ENCODE peak calls at places on chromosomes 16 and 17, in five cellular contexts. K is tibial artery, E is heart right ventricle, G is left lung, A is colonic mucosa. J is an unnamed sample.
A peak's percentile ranks its signal among the peaks of the same experiment; 100 is the strongest.

GRCh38 chr17:60586288-60586974 is 13.6 kb upstream of the PPM1D start:
- DNase-seq in E (no peak), K (no peak), A (no peak), G (no peak), J (peak; percentile 5)

GRCh38 chr16:74574146-74574545 is 32.8 kb downstream of the GLG1 start:
- DNase-seq in E (no peak), K (no peak), G (no peak), A (no peak), J (no peak)

GRCh38 chr16:84137287-84137686 is 7.7 kb downstream of the HSDL1 start:
- DNase-seq in A (no peak), G (no peak), K (no peak), E (no peak), J (peak; percentile 42)

GRCh38 chr17:29682054-29682453 is 59.3 kb upstream of the CORO6 start:
- DNase-seq in G (no peak), A (no peak), E (no peak), K (no peak), J (no peak)

GRCh38 chr16:19959736-19960135 is 75.1 kb upstream of the GPRC5B start:
- DNase-seq in A (no peak), E (no peak), K (no peak), G (no peak), J (no peak)

GRCh38 chr17:76270127-76270592 is 5.0 kb downstream of the UBALD2 start:
- DNase-seq in G (no peak), K (no peak), A (no peak), E (no peak), J (no peak)

GRCh38 chr17:16081507-16082087 is 82.0 kb downstream of the TTC19 start:
- DNase-seq in A (no peak), G (no peak), K (no peak), E (no peak), J (no peak)

GRCh38 chr17:57092171-57092570 is 7.1 kb downstream of the AKAP1 start:
- DNase-seq in E (no peak), G (no peak), K (peak; percentile 71), A (no peak), J (no peak)

GRCh38 chr16:84294196-84295142 is at the start of gene WFDC1:
- DNase-seq in E (peak; percentile 29), G (peak; percentile 65), A (no peak), K (peak; percentile 36), J (peak; percentile 55)

GRCh38 chr16:85402910-85403692 is 210.0 kb upstream of the GSE1 start:
- DNase-seq in E (peak; percentile 70), K (no peak), G (peak; percentile 45), A (peak; percentile 20), J (no peak)

GRCh38 chr17:8192070-8192815 is 2.3 kb upstream of the BORCS6 start:
- DNase-seq in G (no peak), E (peak; percentile 56), K (peak; percentile 93), A (peak; percentile 90), J (peak; percentile 64)

GRCh38 chr16:12002447-12003006 is 26.0 kb downstream of the SNX29 start:
- DNase-seq in E (no peak), A (no peak), G (no peak), K (no peak), J (no peak)

GRCh38 chr17:1347681-1348318 is 52.2 kb downstream of the YWHAE start:
- DNase-seq in A (peak; percentile 62), G (no peak), K (peak; percentile 45), E (no peak), J (no peak)

GRCh38 chr16:88468289-88469129 is 15.4 kb downstream of the ZFPM1 start:
- DNase-seq in A (no peak), E (no peak), G (no peak), K (no peak), J (peak; percentile 81)

GRCh38 chr17:69760562-69760961 is 314.5 kb upstream of the KCNJ16 start:
- DNase-seq in G (no peak), A (no peak), E (no peak), K (no peak), J (no peak)

GRCh38 chr16:11843861-11844260 is 7.5 kb downstream of the RSL1D1 start:
- DNase-seq in G (no peak), A (no peak), K (no peak), E (no peak), J (no peak)

GRCh38 chr16:48435319-48435682 is 50.1 kb upstream of the SIAH1 start:
- DNase-seq in G (no peak), A (no peak), E (no peak), K (no peak), J (no peak)
- TF ChIP-seq CTCF in G (no peak), A (no peak), E (no peak), K (no peak), J (no peak)

DNA sequence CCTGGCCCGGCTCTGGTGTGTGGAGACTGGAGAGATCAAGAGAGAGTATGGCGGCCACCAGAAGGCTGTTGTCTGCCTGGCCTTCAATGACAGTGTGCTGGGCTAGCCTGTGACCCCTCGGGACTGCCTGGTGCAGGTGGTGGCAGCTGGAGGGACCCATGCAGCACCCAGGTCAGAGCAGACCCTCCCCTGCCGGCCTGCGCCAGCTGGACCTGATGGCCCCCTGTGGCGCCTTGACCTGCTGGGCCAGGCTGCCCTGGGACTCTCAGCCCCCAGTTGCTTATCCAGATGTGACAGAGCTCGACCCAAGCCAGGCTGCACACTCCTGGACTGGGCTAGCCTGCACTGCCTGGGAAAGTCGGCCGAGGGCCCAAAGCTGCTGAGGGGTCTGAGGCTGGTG is 1.9 kb downstream of the BRICD5 start:
- DNase-seq in E (no peak), A (no peak), K (no peak), G (no peak), J (no peak)
- TF ChIP-seq CTCF in E (no peak), A (no peak), K (no peak), G (no peak), J (no peak)

GRCh38 chr17:49218941-49219913 is 8.7 kb downstream of the ABI3 start:
- DNase-seq in G (peak; percentile 88), E (peak; percentile 43), A (no peak), K (no peak), J (no peak)
- TF ChIP-seq CTCF in G (no peak), E (peak; percentile 7), A (no peak), K (no peak), J (no peak)

GRCh38 chr17:73192219-73192893 is 499 bp upstream of the COG1 start:
- DNase-seq in G (peak; percentile 92), A (peak; percentile 72), K (peak; percentile 34), E (peak; percentile 73), J (peak; percentile 78)

GRCh38 chr17:73191443-73192218 is 1.2 kb upstream of the COG1 start:
- DNase-seq in A (peak; percentile 84), E (peak; percentile 55), G (no peak), K (peak; percentile 79), J (peak; percentile 69)

GRCh38 chr17:73188011-73188410 is 4.8 kb upstream of the COG1 start:
- DNase-seq in A (no peak), G (no peak), K (no peak), E (no peak), J (no peak)

GRCh38 chr17:73187203-73187769 is 5.6 kb upstream of the COG1 start:
- DNase-seq in G (no peak), K (no peak), A (peak; percentile 49), E (no peak), J (no peak)

DNA sequence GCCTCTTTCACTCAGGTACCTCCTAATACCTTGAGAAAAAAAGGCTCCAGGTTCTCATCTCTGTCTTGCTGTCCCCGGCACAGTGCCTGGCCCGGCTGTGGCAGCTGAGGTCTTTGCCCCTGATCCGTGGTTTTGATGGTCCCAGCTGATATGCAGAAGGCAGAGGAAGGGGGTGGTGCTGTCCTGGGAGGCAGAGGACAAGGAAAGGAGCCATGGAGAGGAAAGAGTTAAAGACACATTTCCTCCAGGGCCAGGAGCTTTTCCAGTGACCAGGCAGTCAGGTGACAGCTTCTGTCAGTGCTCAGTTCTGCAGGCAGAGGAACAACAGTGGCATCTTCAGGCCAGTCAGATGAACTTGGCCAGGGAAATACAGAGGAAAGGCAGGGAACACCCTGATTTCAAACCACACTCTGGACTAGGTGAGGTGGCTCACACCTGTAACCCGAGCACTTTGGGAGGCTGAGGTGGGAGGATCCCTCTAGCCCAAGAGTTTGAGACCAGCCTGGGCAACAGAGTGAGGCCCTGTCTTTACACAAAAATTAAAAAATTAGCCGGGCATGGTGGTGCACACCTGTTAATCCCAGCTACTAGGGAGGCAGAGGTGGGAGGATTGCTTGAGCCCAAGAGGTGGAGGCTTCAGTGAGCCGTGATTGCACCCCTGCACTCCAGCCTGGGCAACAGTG is 3.3 kb upstream of the COG1 start:
- DNase-seq in K (no peak), E (no peak), G (no peak), A (no peak), J (peak; percentile 54)
- TF ChIP-seq CTCF in K (no peak), E (peak; percentile 54), G (no peak), A (peak; percentile 53), J (peak; percentile 67)

DNA sequence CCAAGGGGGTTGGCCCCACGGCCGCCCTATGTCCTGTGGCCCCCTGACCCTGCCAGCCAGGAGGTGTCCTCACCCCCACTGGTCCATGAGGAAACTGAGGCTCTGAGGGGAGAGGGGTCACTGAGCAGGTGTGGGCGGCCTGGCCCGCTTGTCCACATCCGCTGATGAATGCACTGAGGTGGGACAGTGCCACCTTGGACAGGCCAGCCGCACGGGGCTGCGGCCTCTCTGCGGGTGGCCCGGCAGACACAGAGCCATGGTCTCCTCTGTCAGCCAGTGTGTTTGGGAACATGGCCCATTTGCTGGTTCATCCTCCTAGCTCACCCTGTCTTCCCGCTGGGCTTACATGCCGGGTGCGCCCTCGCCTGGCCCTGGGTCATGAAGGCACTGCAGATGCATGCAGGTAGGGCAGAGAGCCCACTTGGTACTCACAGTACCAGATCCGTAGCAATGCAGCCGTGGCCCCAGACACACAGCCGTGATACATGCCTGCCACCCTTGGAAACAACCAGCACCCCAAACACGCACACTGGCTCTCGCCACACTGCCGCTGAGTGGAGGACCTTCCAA is 93.9 kb downstream of the ENGASE start:
- DNase-seq in K (no peak), E (no peak), A (no peak), G (no peak), J (no peak)
- TF ChIP-seq CTCF in K (no peak), E (no peak), A (no peak), G (no peak), J (no peak)

GRCh38 chr17:38752119-38752929 is at the start of gene PSMB3:
- DNase-seq in K (peak; percentile 99), G (peak; percentile 98), E (peak; percentile 94), A (peak; percentile 99), J (peak; percentile 92)
- TF ChIP-seq CTCF in K (no peak), G (no peak), E (no peak), A (no peak), J (no peak)